ENCODE peak calls at places on chromosomes 7 and 10, in seven cellular contexts. P, G, K, O, H, A and S are unnamed samples.

GRCh38 chr7:70156052-70156451 is 557.8 kb downstream of the AUTS2 start:
- DNase-seq in P (no peak), G (no peak), K (no peak), O (no peak), H (no peak), A (no peak), S (no peak)

GRCh38 chr10:37816290-37816689 is 41.1 kb downstream of the ZNF248 start:
- DNase-seq in P (no peak), G (no peak), K (no peak), O (no peak), H (no peak), A (no peak), S (no peak)

GRCh38 chr7:36459236-36459960 is 69.7 kb downstream of the ANLN start:
- DNase-seq in P (no peak), G (no peak), K (no peak), O (no peak), H (no peak), A (peak; percentile 9), S (no peak)

GRCh38 chr7:134355004-134355525 is 38.3 kb upstream of the SLC35B4 start:
- DNase-seq in P (no peak), G (no peak), K (no peak), O (no peak), H (no peak), A (peak; percentile 19), S (no peak)

GRCh38 chr10:129104266-129105045 is 362.6 kb upstream of the MGMT start:
- DNase-seq in P (no peak), G (no peak), K (no peak), O (no peak), H (no peak), A (no peak), S (no peak)

GRCh38 chr7:100489824-100490223 is 6.1 kb downstream of the NYAP1 start:
- DNase-seq in P (no peak), G (peak; percentile 100), K (peak; percentile 94), O (peak; percentile 81), H (peak; percentile 89), A (peak; percentile 96), S (peak; percentile 88)

GRCh38 chr7:130473289-130473688 is 18.6 kb upstream of the MEST start:
- DNase-seq in P (no peak), G (no peak), K (no peak), O (no peak), H (no peak), A (no peak), S (no peak)

GRCh38 chr7:341841-342638 is 52.1 kb downstream of the FOXL3 start:
- DNase-seq in P (no peak), G (no peak), K (no peak), O (no peak), H (peak; percentile 90), A (no peak), S (no peak)

GRCh38 chr7:74219416-74219815 is 9.6 kb downstream of the LAT2 start:
- DNase-seq in P (no peak), G (no peak), K (no peak), O (no peak), H (no peak), A (no peak), S (no peak)

GRCh38 chr7:157615852-157616251 is 279.0 kb downstream of the DNAJB6 start:
- DNase-seq in P (no peak), G (no peak), K (no peak), O (no peak), H (no peak), A (no peak), S (no peak)

GRCh38 chr10:34866848-34867247 is 51.8 kb upstream of the PARD3 start:
- DNase-seq in P (no peak), G (no peak), K (no peak), O (no peak), H (no peak), A (no peak), S (no peak)

GRCh38 chr7:54810401-54810800 is 51.4 kb upstream of the SEC61G start:
- DNase-seq in P (no peak), G (no peak), K (no peak), O (no peak), H (no peak), A (no peak), S (no peak)

GRCh38 chr7:74044366-74045350 is 16.7 kb downstream of the ELN start:
- DNase-seq in P (no peak), G (no peak), K (no peak), O (no peak), H (no peak), A (no peak), S (no peak)

GRCh38 chr10:85464336-85464735 is 902.3 kb downstream of the GRID1 start:
- DNase-seq in P (no peak), G (no peak), K (no peak), O (no peak), H (no peak), A (no peak), S (no peak)

GRCh38 chr10:48253970-48254657 is 20.4 kb downstream of the FRMPD2 start:
- DNase-seq in P (no peak), G (no peak), K (no peak), O (no peak), H (no peak), A (no peak), S (no peak)

DNA sequence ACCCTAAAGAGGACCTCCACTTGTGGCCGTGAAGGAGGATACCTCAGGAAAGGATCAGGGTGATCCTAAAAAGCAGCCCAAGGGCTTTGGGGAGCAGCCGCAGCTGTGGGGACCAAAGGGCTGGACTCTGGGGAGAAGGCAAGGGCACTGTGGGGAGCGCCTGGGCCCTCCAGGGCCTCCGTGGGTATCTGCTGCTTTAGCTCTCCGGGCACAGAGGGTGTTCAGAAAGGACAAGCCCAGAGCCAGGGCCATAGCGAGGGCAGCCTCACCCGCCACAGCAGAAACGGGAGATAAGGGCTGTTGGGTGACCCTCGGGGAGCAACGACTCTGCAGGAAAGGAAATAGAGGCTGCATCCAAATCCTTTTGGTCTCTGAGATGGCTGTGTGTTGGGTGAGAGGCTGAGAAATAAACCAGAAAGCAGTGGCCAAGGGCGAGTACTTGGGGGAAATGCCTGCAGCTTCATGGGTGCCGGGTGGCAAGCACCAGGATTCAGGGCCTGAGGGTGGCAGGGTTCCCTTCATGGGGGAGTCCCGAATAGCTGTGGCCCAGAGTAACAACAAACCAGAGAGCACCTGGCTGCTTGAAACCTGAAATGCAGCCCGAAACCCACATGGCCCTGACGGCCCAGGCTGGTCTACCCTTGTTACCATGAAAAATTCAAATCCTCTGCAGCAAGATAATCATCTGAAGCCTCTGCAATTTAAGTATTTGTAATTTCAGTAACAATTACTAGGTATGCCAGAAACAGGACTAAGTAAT is 95.2 kb downstream of the VIPR2 start:
- DNase-seq in P (no peak), G (no peak), K (no peak), O (peak; percentile 37), H (no peak), A (no peak), S (no peak)
- TF ChIP-seq TAF1 in P (no peak), G (no peak), K (no peak), O (no peak), H (no peak), A (no peak), S (no peak)

GRCh38 chr10:79264942-79265341 is 82.3 kb upstream of the PPIF start:
- DNase-seq in P (no peak), G (no peak), K (no peak), O (no peak), H (no peak), A (no peak), S (no peak)

GRCh38 chr10:79262959-79263746 is 84.1 kb upstream of the PPIF start:
- DNase-seq in P (no peak), G (no peak), K (no peak), O (no peak), H (no peak), A (no peak), S (no peak)

GRCh38 chr10:79262131-79262530 is 85.1 kb upstream of the PPIF start:
- DNase-seq in P (no peak), G (no peak), K (no peak), O (no peak), H (no peak), A (no peak), S (no peak)

GRCh38 chr10:79266092-79266491 is 81.2 kb upstream of the PPIF start:
- DNase-seq in P (no peak), G (no peak), K (no peak), O (no peak), H (no peak), A (no peak), S (peak; percentile 42)

DNA sequence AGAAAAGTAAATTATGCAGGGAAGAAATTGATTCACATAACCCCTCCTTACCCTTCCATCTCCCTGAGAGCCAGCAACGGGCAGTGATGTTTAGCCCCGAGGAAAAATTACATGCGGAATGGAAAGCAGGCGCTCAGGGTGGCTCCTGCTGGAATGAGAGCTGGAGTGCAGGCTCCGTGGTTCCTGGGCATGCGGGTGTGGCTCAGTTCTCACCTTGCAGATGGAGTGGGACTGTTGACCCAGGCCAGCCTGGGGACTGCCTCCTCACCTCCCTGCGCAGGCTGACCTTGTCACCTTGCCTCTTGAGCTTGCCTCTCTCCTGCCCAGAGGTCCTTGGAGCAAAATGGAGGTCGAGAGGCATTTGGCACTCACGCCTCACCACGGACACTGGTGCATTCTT is 83.3 kb upstream of the PPIF start:
- DNase-seq in P (no peak), G (no peak), K (no peak), O (no peak), H (no peak), A (no peak), S (no peak)
- TF ChIP-seq POLR2AphosphoS5 in P (no peak), G (no peak), K (no peak), O (no peak), H (no peak), A (no peak), S (no peak)

DNA sequence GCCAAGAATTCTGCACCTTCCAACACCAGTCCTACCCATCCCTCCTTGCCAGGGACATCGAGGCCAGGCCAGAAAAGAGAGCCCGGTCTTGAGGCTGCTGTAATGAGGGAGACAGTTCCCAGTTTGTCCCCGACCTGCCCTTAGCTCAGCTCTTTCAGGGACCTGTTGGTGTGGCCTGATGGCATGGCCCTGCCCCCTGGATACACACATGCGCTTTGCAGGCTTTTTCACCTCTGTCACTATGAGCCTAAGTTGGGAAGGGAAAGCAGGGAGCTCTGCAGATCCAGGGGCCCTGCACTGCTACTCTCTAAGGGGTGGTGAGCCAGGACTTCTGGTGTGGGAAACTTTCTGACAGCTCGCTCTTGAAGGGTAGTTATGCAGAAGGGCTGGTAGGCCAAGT is 2.1 kb downstream of the SCD start:
- DNase-seq in P (no peak), G (no peak), K (no peak), O (no peak), H (no peak), A (no peak), S (no peak)
- TF ChIP-seq TAF1 in P (no peak), G (no peak), K (no peak), O (no peak), H (no peak), A (no peak), S (no peak)

GRCh38 chr10:30114401-30114800 is 55.0 kb upstream of the JCAD start:
- DNase-seq in P (no peak), G (no peak), K (no peak), O (no peak), H (no peak), A (no peak), S (no peak)

GRCh38 chr10:30116254-30116573 is 56.8 kb upstream of the JCAD start:
- DNase-seq in P (no peak), G (no peak), K (no peak), O (no peak), H (no peak), A (no peak), S (no peak)

GRCh38 chr10:30114871-30115270 is 55.5 kb upstream of the JCAD start:
- DNase-seq in P (no peak), G (peak; percentile 56), K (no peak), O (no peak), H (no peak), A (peak; percentile 7), S (no peak)

GRCh38 chr10:30118590-30118989 is 59.2 kb upstream of the JCAD start:
- DNase-seq in P (no peak), G (no peak), K (no peak), O (no peak), H (peak; percentile 4), A (no peak), S (no peak)

GRCh38 chr10:30115391-30116253 is 56.2 kb upstream of the JCAD start:
- DNase-seq in P (no peak), G (no peak), K (no peak), O (no peak), H (no peak), A (no peak), S (no peak)
- TF ChIP-seq POLR2AphosphoS5 in P (no peak), G (no peak), K (no peak), O (no peak), H (no peak), A (no peak), S (no peak)